ENCODE peak calls at places on chromosomes 2 and 18, in eight cellular contexts. One of them, this sample, is unnamed.

GRCh38 chr18:5973079-5973478 is 77.8 kb upstream of the TMEM200C start:
- DNase-seq in Calu3: no peak
- DNase-seq in fibroblast of lung: no peak
- DNase-seq in lower leg skin: no peak
- DNase-seq in hepatocyte: no peak
- DNase-seq in NB4: no peak
- DNase-seq in brain microvascular endothelial cell: no peak
- DNase-seq in fibroblast of the aortic adventitia: no peak
- DNase-seq in this sample: no peak

GRCh38 chr2:144048631-144049060 is 471.3 kb downstream of the ZEB2 start:
- DNase-seq in Calu3: no peak
- DNase-seq in fibroblast of lung: no peak
- DNase-seq in lower leg skin: no peak
- DNase-seq in hepatocyte: no peak
- DNase-seq in NB4: no peak
- DNase-seq in brain microvascular endothelial cell: no peak
- DNase-seq in fibroblast of the aortic adventitia: no peak
- DNase-seq in this sample: no peak

GRCh38 chr2:237558918-237559645 is 7.3 kb upstream of the PRLH start:
- DNase-seq in Calu3: no peak
- DNase-seq in fibroblast of lung: peak; percentile 89
- DNase-seq in lower leg skin: peak; percentile 98
- DNase-seq in hepatocyte: peak; percentile 45
- DNase-seq in NB4: no peak
- DNase-seq in brain microvascular endothelial cell: no peak
- DNase-seq in fibroblast of the aortic adventitia: peak; percentile 83
- DNase-seq in this sample: no peak

GRCh38 chr2:69376385-69376784 is 10.6 kb downstream of the GFPT1 start:
- DNase-seq in Calu3: no peak
- DNase-seq in fibroblast of lung: no peak
- DNase-seq in lower leg skin: no peak
- DNase-seq in hepatocyte: no peak
- DNase-seq in NB4: no peak
- DNase-seq in brain microvascular endothelial cell: no peak
- DNase-seq in fibroblast of the aortic adventitia: no peak
- DNase-seq in this sample: no peak

GRCh38 chr2:86807462-86808275 is 17.0 kb upstream of the CD8A start:
- DNase-seq in Calu3: peak; percentile 78
- DNase-seq in fibroblast of lung: peak; percentile 22
- DNase-seq in lower leg skin: peak; percentile 90
- DNase-seq in hepatocyte: peak; percentile 73
- DNase-seq in NB4: peak; percentile 51
- DNase-seq in brain microvascular endothelial cell: no peak
- DNase-seq in fibroblast of the aortic adventitia: peak; percentile 10
- DNase-seq in this sample: peak; percentile 66

GRCh38 chr2:234300393-234300792 is 196.5 kb downstream of the ARL4C start:
- DNase-seq in Calu3: no peak
- DNase-seq in fibroblast of lung: no peak
- DNase-seq in lower leg skin: peak; percentile 42
- DNase-seq in hepatocyte: no peak
- DNase-seq in NB4: no peak
- DNase-seq in brain microvascular endothelial cell: no peak
- DNase-seq in fibroblast of the aortic adventitia: no peak
- DNase-seq in this sample: no peak

GRCh38 chr18:76975577-76976110 is 153.3 kb downstream of the ZNF236 start:
- DNase-seq in Calu3: no peak
- DNase-seq in fibroblast of lung: no peak
- DNase-seq in lower leg skin: peak; percentile 66
- DNase-seq in hepatocyte: no peak
- DNase-seq in NB4: no peak
- DNase-seq in brain microvascular endothelial cell: no peak
- DNase-seq in fibroblast of the aortic adventitia: no peak
- DNase-seq in this sample: no peak

GRCh38 chr18:59272221-59272888 is 899 bp downstream of the RAX start:
- DNase-seq in Calu3: no peak
- DNase-seq in fibroblast of lung: no peak
- DNase-seq in lower leg skin: no peak
- DNase-seq in hepatocyte: no peak
- DNase-seq in NB4: no peak
- DNase-seq in brain microvascular endothelial cell: no peak
- DNase-seq in fibroblast of the aortic adventitia: no peak
- DNase-seq in this sample: peak; percentile 44

GRCh38 chr2:203600286-203600685 is 65.2 kb upstream of the RAPH1 start:
- DNase-seq in Calu3: no peak
- DNase-seq in fibroblast of lung: no peak
- DNase-seq in lower leg skin: no peak
- DNase-seq in hepatocyte: no peak
- DNase-seq in NB4: no peak
- DNase-seq in brain microvascular endothelial cell: no peak
- DNase-seq in fibroblast of the aortic adventitia: no peak
- DNase-seq in this sample: no peak

GRCh38 chr2:232889876-232890401 is 19.9 kb downstream of the SNORC start:
- DNase-seq in Calu3: no peak
- DNase-seq in fibroblast of lung: no peak
- DNase-seq in lower leg skin: peak; percentile 68
- DNase-seq in hepatocyte: peak; percentile 2
- DNase-seq in NB4: no peak
- DNase-seq in brain microvascular endothelial cell: no peak
- DNase-seq in fibroblast of the aortic adventitia: no peak
- DNase-seq in this sample: no peak

GRCh38 chr18:50695431-50696176 is 124.2 kb downstream of the MRO start:
- DNase-seq in Calu3: no peak
- DNase-seq in fibroblast of lung: no peak
- DNase-seq in lower leg skin: no peak
- DNase-seq in hepatocyte: no peak
- DNase-seq in NB4: no peak
- DNase-seq in brain microvascular endothelial cell: no peak
- DNase-seq in fibroblast of the aortic adventitia: no peak
- DNase-seq in this sample: no peak

GRCh38 chr18:13226533-13227144 is 8.1 kb downstream of the LDLRAD4 start:
- DNase-seq in Calu3: no peak
- DNase-seq in fibroblast of lung: no peak
- DNase-seq in lower leg skin: no peak
- DNase-seq in hepatocyte: no peak
- DNase-seq in NB4: no peak
- DNase-seq in brain microvascular endothelial cell: no peak
- DNase-seq in fibroblast of the aortic adventitia: no peak
- DNase-seq in this sample: no peak

GRCh38 chr18:58161659-58162058 is 117.6 kb downstream of the NEDD4L start:
- DNase-seq in Calu3: no peak
- DNase-seq in fibroblast of lung: no peak
- DNase-seq in lower leg skin: peak; percentile 34
- DNase-seq in hepatocyte: no peak
- DNase-seq in NB4: no peak
- DNase-seq in brain microvascular endothelial cell: no peak
- DNase-seq in fibroblast of the aortic adventitia: peak; percentile 4
- DNase-seq in this sample: no peak

GRCh38 chr2:144935736-144936135 is 415.8 kb upstream of the ZEB2 start:
- DNase-seq in Calu3: no peak
- DNase-seq in fibroblast of lung: no peak
- DNase-seq in lower leg skin: no peak
- DNase-seq in hepatocyte: no peak
- DNase-seq in NB4: peak; percentile 27
- DNase-seq in brain microvascular endothelial cell: no peak
- DNase-seq in fibroblast of the aortic adventitia: no peak
- DNase-seq in this sample: no peak

GRCh38 chr2:216339456-216340279 is 32.6 kb downstream of the MARCHF4 start:
- DNase-seq in Calu3: no peak
- DNase-seq in fibroblast of lung: peak; percentile 73
- DNase-seq in lower leg skin: no peak
- DNase-seq in hepatocyte: peak; percentile 66
- DNase-seq in NB4: no peak
- DNase-seq in brain microvascular endothelial cell: no peak
- DNase-seq in fibroblast of the aortic adventitia: peak; percentile 94
- DNase-seq in this sample: no peak

GRCh38 chr2:54899576-54900200 is 150.6 kb downstream of the RTN4 start:
- DNase-seq in Calu3: peak; percentile 25
- DNase-seq in fibroblast of lung: peak; percentile 80
- DNase-seq in lower leg skin: no peak
- DNase-seq in hepatocyte: peak; percentile 58
- DNase-seq in NB4: peak; percentile 65
- DNase-seq in brain microvascular endothelial cell: peak; percentile 43
- DNase-seq in fibroblast of the aortic adventitia: peak; percentile 79
- DNase-seq in this sample: peak; percentile 17

GRCh38 chr2:53403836-53404413 is 363.7 kb upstream of the CHAC2 start:
- DNase-seq in Calu3: peak; percentile 30
- DNase-seq in fibroblast of lung: peak; percentile 59
- DNase-seq in lower leg skin: no peak
- DNase-seq in hepatocyte: no peak
- DNase-seq in NB4: peak; percentile 11
- DNase-seq in brain microvascular endothelial cell: peak; percentile 70
- DNase-seq in fibroblast of the aortic adventitia: peak; percentile 63
- DNase-seq in this sample: no peak

GRCh38 chr2:41924024-41924423 is 123.8 kb upstream of the PKDCC start:
- DNase-seq in Calu3: no peak
- DNase-seq in fibroblast of lung: no peak
- DNase-seq in lower leg skin: no peak
- DNase-seq in hepatocyte: no peak
- DNase-seq in NB4: no peak
- DNase-seq in brain microvascular endothelial cell: no peak
- DNase-seq in fibroblast of the aortic adventitia: no peak
- DNase-seq in this sample: no peak

GRCh38 chr2:200939832-200940231 is 23.6 kb downstream of the ORC2 start:
- DNase-seq in Calu3: no peak
- DNase-seq in fibroblast of lung: no peak
- DNase-seq in lower leg skin: no peak
- DNase-seq in hepatocyte: no peak
- DNase-seq in NB4: no peak
- DNase-seq in brain microvascular endothelial cell: no peak
- DNase-seq in fibroblast of the aortic adventitia: no peak
- DNase-seq in this sample: no peak

GRCh38 chr18:36130883-36131653 is 1.4 kb downstream of the ELP2 start:
- DNase-seq in Calu3: no peak
- DNase-seq in fibroblast of lung: no peak
- DNase-seq in lower leg skin: no peak
- DNase-seq in hepatocyte: no peak
- DNase-seq in NB4: no peak
- DNase-seq in brain microvascular endothelial cell: no peak
- DNase-seq in fibroblast of the aortic adventitia: no peak
- DNase-seq in this sample: peak; percentile 24

GRCh38 chr2:127217470-127218325 is 2.4 kb downstream of the CYP27C1 start:
- DNase-seq in Calu3: peak; percentile 68
- DNase-seq in fibroblast of lung: no peak
- DNase-seq in lower leg skin: peak; percentile 91
- DNase-seq in hepatocyte: no peak
- DNase-seq in NB4: no peak
- DNase-seq in brain microvascular endothelial cell: no peak
- DNase-seq in fibroblast of the aortic adventitia: no peak
- DNase-seq in this sample: no peak

GRCh38 chr2:64562148-64562784 is 38.1 kb downstream of the AFTPH start:
- DNase-seq in Calu3: no peak
- DNase-seq in fibroblast of lung: peak; percentile 43
- DNase-seq in lower leg skin: no peak
- DNase-seq in hepatocyte: no peak
- DNase-seq in NB4: peak; percentile 32
- DNase-seq in brain microvascular endothelial cell: no peak
- DNase-seq in fibroblast of the aortic adventitia: peak; percentile 30
- DNase-seq in this sample: no peak
- TF ChIP-seq CTCF in Calu3: no peak
- TF ChIP-seq CTCF in fibroblast of lung: peak; percentile 29
- TF ChIP-seq CTCF in lower leg skin: no peak
- TF ChIP-seq CTCF in hepatocyte: peak; percentile 29
- TF ChIP-seq CTCF in NB4: peak; percentile 9
- TF ChIP-seq CTCF in brain microvascular endothelial cell: no peak
- TF ChIP-seq CTCF in fibroblast of the aortic adventitia: peak; percentile 7
- TF ChIP-seq CTCF in this sample: no peak

GRCh38 chr2:119174216-119174992 is 15.9 kb upstream of the C1QL2 start:
- DNase-seq in Calu3: peak; percentile 80
- DNase-seq in fibroblast of lung: peak; percentile 15
- DNase-seq in lower leg skin: no peak
- DNase-seq in hepatocyte: peak; percentile 39
- DNase-seq in NB4: peak; percentile 68
- DNase-seq in brain microvascular endothelial cell: no peak
- DNase-seq in fibroblast of the aortic adventitia: peak; percentile 25
- DNase-seq in this sample: peak; percentile 71
- TF ChIP-seq CTCF in Calu3: peak; percentile 76
- TF ChIP-seq CTCF in fibroblast of lung: peak; percentile 75
- TF ChIP-seq CTCF in lower leg skin: no peak
- TF ChIP-seq CTCF in hepatocyte: peak; percentile 62
- TF ChIP-seq CTCF in NB4: peak; percentile 79
- TF ChIP-seq CTCF in brain microvascular endothelial cell: peak; percentile 85
- TF ChIP-seq CTCF in fibroblast of the aortic adventitia: peak; percentile 77
- TF ChIP-seq CTCF in this sample: peak; percentile 88

GRCh38 chr2:64978514-64979268 is 10.5 kb upstream of the SLC1A4 start:
- DNase-seq in Calu3: no peak
- DNase-seq in fibroblast of lung: no peak
- DNase-seq in lower leg skin: no peak
- DNase-seq in hepatocyte: no peak
- DNase-seq in NB4: peak; percentile 56
- DNase-seq in brain microvascular endothelial cell: peak; percentile 29
- DNase-seq in fibroblast of the aortic adventitia: no peak
- DNase-seq in this sample: no peak
- TF ChIP-seq CTCF in Calu3: no peak
- TF ChIP-seq CTCF in fibroblast of lung: peak; percentile 25
- TF ChIP-seq CTCF in lower leg skin: no peak
- TF ChIP-seq CTCF in hepatocyte: no peak
- TF ChIP-seq CTCF in NB4: peak; percentile 35
- TF ChIP-seq CTCF in brain microvascular endothelial cell: peak; percentile 27
- TF ChIP-seq CTCF in fibroblast of the aortic adventitia: no peak
- TF ChIP-seq CTCF in this sample: no peak

DNA sequence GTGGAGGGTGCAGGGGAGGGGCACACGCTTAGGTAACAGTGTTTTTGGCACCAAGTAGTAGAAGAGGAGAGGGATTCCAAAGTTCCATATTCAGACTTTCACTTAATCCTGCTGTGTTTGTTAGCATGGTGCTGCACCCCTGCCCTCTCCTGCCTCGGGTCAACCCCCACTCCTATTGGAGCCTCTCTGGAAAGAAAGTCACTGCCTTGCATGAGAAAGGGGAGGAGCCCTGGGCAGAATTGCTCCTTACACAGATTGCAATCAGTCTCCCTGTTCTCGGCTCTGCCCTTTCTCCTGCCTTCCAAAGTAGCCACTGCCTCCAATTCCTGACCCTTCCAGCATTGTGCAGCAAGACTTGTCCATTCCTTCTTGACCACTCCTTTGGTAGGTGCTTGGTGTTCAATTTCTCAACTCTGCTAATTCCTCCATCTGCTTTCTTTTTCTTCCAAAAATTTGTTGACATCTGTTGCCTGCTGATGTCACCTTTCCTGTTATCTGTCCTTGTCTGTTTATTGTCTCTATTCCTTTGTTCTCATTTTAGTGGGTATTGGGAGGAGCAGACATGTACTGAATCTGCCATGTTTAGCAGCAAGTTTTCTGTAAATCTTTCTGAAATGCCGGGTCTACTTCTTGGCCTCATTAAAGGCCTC is 225.4 kb downstream of the LOXHD1 start:
- DNase-seq in Calu3: no peak
- DNase-seq in fibroblast of lung: no peak
- DNase-seq in lower leg skin: peak; percentile 26
- DNase-seq in hepatocyte: no peak
- DNase-seq in NB4: no peak
- DNase-seq in brain microvascular endothelial cell: no peak
- DNase-seq in fibroblast of the aortic adventitia: no peak
- DNase-seq in this sample: no peak
- TF ChIP-seq CTCF in Calu3: no peak
- TF ChIP-seq CTCF in fibroblast of lung: no peak
- TF ChIP-seq CTCF in lower leg skin: no peak
- TF ChIP-seq CTCF in hepatocyte: no peak
- TF ChIP-seq CTCF in NB4: no peak
- TF ChIP-seq CTCF in brain microvascular endothelial cell: no peak
- TF ChIP-seq CTCF in fibroblast of the aortic adventitia: no peak
- TF ChIP-seq CTCF in this sample: no peak